ENCODE peak calls at places on chromosomes 3 and 15, in seven cellular contexts. C is neural crest cell; P is uterus; V is activated CD8-positive, alpha-beta T cell treated with anti-CD3 and anti-CD28 coated beads for 36 hours; K is body of pancreas; I is Panc1; A is cardiac fibroblast. T is an unnamed sample.

GRCh38 chr3:58353722-58354553 is 21.2 kb downstream of the PXK start:
- DNase-seq in C (no peak), P (no peak), V (peak; percentile 58), K (no peak), I (no peak), A (peak; percentile 47), T (peak; percentile 68)

GRCh38 chr15:58555168-58556027 is 123.6 kb downstream of the LIPC start:
- DNase-seq in C (no peak), P (no peak), V (no peak), K (no peak), I (no peak), A (no peak), T (no peak)

GRCh38 chr15:56225520-56225919 is 18.2 kb downstream of the RFX7 start:
- DNase-seq in C (no peak), P (no peak), V (no peak), K (no peak), I (no peak), A (no peak), T (no peak)

GRCh38 chr3:122074621-122075265 is 19.6 kb downstream of the CD86 start:
- DNase-seq in C (no peak), P (no peak), V (peak; percentile 38), K (peak; percentile 16), I (no peak), A (no peak), T (no peak)

GRCh38 chr15:68464451-68465090 is 32.6 kb upstream of the ITGA11 start:
- DNase-seq in C (no peak), P (no peak), V (no peak), K (peak; percentile 24), I (no peak), A (peak; percentile 78), T (peak; percentile 66)

GRCh38 chr3:134008630-134009156 is 21.0 kb downstream of the SLCO2A1 start:
- DNase-seq in C (no peak), P (no peak), V (no peak), K (no peak), I (no peak), A (peak; percentile 66), T (peak; percentile 75)

GRCh38 chr3:26639339-26639738 is 16.8 kb downstream of the LRRC3B start:
- DNase-seq in C (no peak), P (no peak), V (no peak), K (no peak), I (no peak), A (no peak), T (no peak)

GRCh38 chr3:135917076-135917475 is 48.5 kb upstream of the PPP2R3A start:
- DNase-seq in C (no peak), P (no peak), V (no peak), K (peak; percentile 21), I (no peak), A (no peak), T (no peak)

GRCh38 chr3:112043621-112044201 is 9.2 kb downstream of the TMPRSS7 start:
- DNase-seq in C (peak; percentile 36), P (peak; percentile 33), V (peak; percentile 70), K (peak; percentile 50), I (peak; percentile 51), A (peak; percentile 85), T (peak; percentile 81)

GRCh38 chr3:10534066-10534465 is 28.7 kb upstream of the ATP2B2 start:
- DNase-seq in C (no peak), P (no peak), V (no peak), K (no peak), I (no peak), A (no peak), T (no peak)

GRCh38 chr3:121976727-121977126 is 45.3 kb downstream of the ILDR1 start:
- DNase-seq in C (no peak), P (no peak), V (no peak), K (no peak), I (no peak), A (no peak), T (no peak)

GRCh38 chr3:108620250-108620649 is 30.7 kb downstream of the DZIP3 start:
- DNase-seq in C (no peak), P (no peak), V (no peak), K (no peak), I (no peak), A (no peak), T (no peak)

GRCh38 chr3:139291276-139292051 is 52.4 kb upstream of the MRPS22 start:
- DNase-seq in C (no peak), P (no peak), V (no peak), K (no peak), I (no peak), A (no peak), T (no peak)

GRCh38 chr3:190362258-190362657 is 25.7 kb upstream of the CLDN16 start:
- DNase-seq in C (no peak), P (no peak), V (no peak), K (no peak), I (no peak), A (no peak), T (no peak)

GRCh38 chr15:88029696-88030095 is 226.8 kb downstream of the NTRK3 start:
- DNase-seq in C (no peak), P (no peak), V (no peak), K (no peak), I (no peak), A (no peak), T (no peak)

GRCh38 chr3:28836199-28836598 is 444.7 kb upstream of the RBMS3 start:
- DNase-seq in C (no peak), P (no peak), V (no peak), K (no peak), I (no peak), A (no peak), T (no peak)

GRCh38 chr15:101276501-101277037 is 716 bp downstream of the SELENOS start:
- DNase-seq in C (no peak), P (no peak), V (peak; percentile 61), K (no peak), I (no peak), A (peak; percentile 57), T (peak; percentile 60)

GRCh38 chr15:100276519-100276918 is 65.3 kb downstream of the ADAMTS17 start:
- DNase-seq in C (no peak), P (no peak), V (no peak), K (no peak), I (no peak), A (no peak), T (no peak)

GRCh38 chr3:27105904-27106303 is 263.3 kb downstream of the NEK10 start:
- DNase-seq in C (peak; percentile 3), P (no peak), V (no peak), K (peak; percentile 48), I (no peak), A (no peak), T (no peak)

GRCh38 chr15:51004103-51004536 is 90.6 kb downstream of the TNFAIP8L3 start:
- DNase-seq in C (no peak), P (no peak), V (no peak), K (no peak), I (no peak), A (peak; percentile 85), T (peak; percentile 57)

GRCh38 chr3:111758642-111759041 is 100.4 kb upstream of the PHLDB2 start:
- DNase-seq in C (no peak), P (no peak), V (peak; percentile 22), K (no peak), I (no peak), A (peak; percentile 58), T (peak; percentile 58)

GRCh38 chr15:55993804-55994539 is 560 bp upstream of the NEDD4 start:
- DNase-seq in C (no peak), P (no peak), V (no peak), K (no peak), I (no peak), A (peak; percentile 61), T (peak; percentile 66)

DNA sequence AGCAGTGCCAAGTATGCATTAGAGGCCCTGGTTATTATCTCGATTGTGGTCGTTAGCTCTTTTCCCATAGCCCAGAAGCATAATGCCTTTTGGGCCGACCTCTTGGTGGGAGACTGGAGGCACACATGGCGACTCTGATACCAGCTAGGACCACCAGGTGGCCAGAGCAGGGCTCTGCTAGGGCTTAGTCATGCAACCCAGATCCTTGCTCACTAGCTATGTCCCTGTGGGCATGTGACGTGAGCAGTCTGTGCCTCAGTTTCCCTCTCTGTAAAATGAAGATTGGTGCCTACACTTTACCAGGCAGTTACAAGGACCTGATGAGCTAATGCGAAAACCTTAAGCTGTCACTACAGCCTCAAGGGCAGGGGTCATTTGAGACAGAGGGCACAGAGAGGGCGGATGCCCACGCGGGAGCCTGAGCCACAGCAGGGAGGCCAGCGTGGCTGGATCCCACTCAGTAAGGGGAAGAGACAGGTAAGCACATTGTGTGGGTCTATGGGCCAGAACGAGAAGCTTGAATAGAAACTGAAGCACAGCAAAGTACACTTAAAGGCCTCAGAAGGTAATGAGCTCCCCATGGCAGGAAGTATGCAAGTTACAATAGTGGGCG is 8.8 kb downstream of the KLF15 start:
- DNase-seq in C (no peak), P (peak; percentile 9), V (no peak), K (no peak), I (no peak), A (peak; percentile 14), T (peak; percentile 23)
- TF ChIP-seq CTCF in C (peak; percentile 49), P (peak; percentile 10), V (peak; percentile 12), K (no peak), I (no peak), A (peak; percentile 16), T (peak; percentile 26)

GRCh38 chr3:155352900-155353490 is 59.5 kb upstream of the STRIT1 start:
- DNase-seq in C (no peak), P (no peak), V (no peak), K (no peak), I (peak; percentile 24), A (peak; percentile 57), T (peak; percentile 28)
- TF ChIP-seq CTCF in C (peak; percentile 74), P (peak; percentile 27), V (peak; percentile 34), K (peak; percentile 72), I (peak; percentile 59), A (peak; percentile 44), T (peak; percentile 52)

GRCh38 chr15:71259866-71260265 is 144.6 kb downstream of the THSD4 start:
- DNase-seq in C (no peak), P (no peak), V (no peak), K (no peak), I (no peak), A (no peak), T (no peak)

GRCh38 chr15:71252036-71252898 is 137.0 kb downstream of the THSD4 start:
- DNase-seq in C (no peak), P (peak; percentile 72), V (no peak), K (no peak), I (no peak), A (peak; percentile 52), T (peak; percentile 59)

GRCh38 chr15:71254503-71254902 is 139.2 kb downstream of the THSD4 start:
- DNase-seq in C (no peak), P (no peak), V (no peak), K (no peak), I (no peak), A (no peak), T (no peak)

GRCh38 chr15:71261418-71261817 is 146.1 kb downstream of the THSD4 start:
- DNase-seq in C (no peak), P (no peak), V (no peak), K (no peak), I (no peak), A (no peak), T (no peak)

DNA sequence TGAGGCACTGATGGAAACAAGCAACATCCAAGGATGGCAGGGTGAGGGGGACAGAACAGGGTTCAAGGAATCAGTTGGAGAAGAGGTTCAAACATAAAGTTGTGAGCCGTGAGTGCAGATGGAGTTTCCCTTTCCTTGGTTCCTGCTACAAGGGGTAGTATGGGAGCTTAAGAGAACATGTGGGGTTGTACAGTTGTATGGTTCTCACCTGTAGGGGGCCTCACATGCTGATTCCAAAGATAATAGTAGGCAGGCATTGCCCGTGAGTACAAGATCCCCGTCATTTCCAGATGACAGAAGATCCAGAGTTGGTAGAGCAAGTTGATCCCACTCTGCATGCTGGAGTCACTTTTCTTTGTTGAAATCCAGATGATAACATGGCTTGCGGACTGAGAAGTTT is 141.7 kb downstream of the THSD4 start:
- DNase-seq in C (no peak), P (no peak), V (no peak), K (no peak), I (no peak), A (no peak), T (no peak)
- TF ChIP-seq CTCF in C (no peak), P (no peak), V (no peak), K (no peak), I (no peak), A (no peak), T (no peak)

GRCh38 chr3:52494446-52494845 is 692 bp upstream of the STAB1 start:
- DNase-seq in C (no peak), P (no peak), V (no peak), K (no peak), I (no peak), A (no peak), T (no peak)
- TF ChIP-seq CTCF in C (no peak), P (no peak), V (no peak), K (no peak), I (no peak), A (no peak), T (no peak)